ENCODE peak calls at places on chromosomes 4 and X, in six cellular contexts. L is sigmoid colon, V is transverse colon, H is upper lobe of left lung, Q is prostate gland, Y is stomach. R is an unnamed sample.

GRCh38 chr4:122796801-122797404 is 29.7 kb upstream of the FGF2 start:
- DNase-seq in L (no peak), V (no peak), H (no peak), Q (no peak), Y (no peak), R (no peak)

GRCh38 chr4:165384608-165385007 is 5.8 kb downstream of the CPE start:
- DNase-seq in L (no peak), V (no peak), H (no peak), Q (no peak), Y (no peak), R (no peak)

GRCh38 chr4:122218762-122219161 is 66.6 kb downstream of the BLTP1 start:
- DNase-seq in L (no peak), V (no peak), H (no peak), Q (no peak), Y (no peak), R (no peak)

GRCh38 chrX:15505104-15505503 is 4.5 kb downstream of the BMX start:
- DNase-seq in L (no peak), V (no peak), H (no peak), Q (no peak), Y (no peak), R (no peak)

GRCh38 chr4:128635939-128636551 is 173.5 kb upstream of the JADE1 start:
- DNase-seq in L (no peak), V (no peak), H (no peak), Q (no peak), Y (no peak), R (no peak)

GRCh38 chrX:106894978-106895452 is 8.1 kb downstream of the RIPPLY1 start:
- DNase-seq in L (no peak), V (no peak), H (no peak), Q (no peak), Y (no peak), R (no peak)

GRCh38 chrX:39818071-39818470 is 279.7 kb downstream of the BCOR start:
- DNase-seq in L (no peak), V (no peak), H (no peak), Q (no peak), Y (no peak), R (no peak)

GRCh38 chr4:125547842-125548241 is 233.1 kb downstream of the FAT4 start:
- DNase-seq in L (no peak), V (no peak), H (no peak), Q (no peak), Y (no peak), R (no peak)

GRCh38 chrX:53263597-53264094 is 17.7 kb downstream of the IQSEC2 start:
- DNase-seq in L (no peak), V (no peak), H (no peak), Q (no peak), Y (no peak), R (no peak)

GRCh38 chr4:82984459-82984858 is 26.2 kb downstream of the LIN54 start:
- DNase-seq in L (no peak), V (no peak), H (no peak), Q (no peak), Y (no peak), R (no peak)

GRCh38 chr4:26087108-26087507 is 173.1 kb downstream of the SMIM20 start:
- DNase-seq in L (no peak), V (no peak), H (no peak), Q (no peak), Y (no peak), R (no peak)

GRCh38 chr4:87657525-87657924 is 7.4 kb downstream of the DMP1 start:
- DNase-seq in L (no peak), V (no peak), H (no peak), Q (no peak), Y (no peak), R (no peak)

GRCh38 chrX:95058815-95059214 is 1384.8 kb downstream of the FAM133A start:
- DNase-seq in L (no peak), V (no peak), H (no peak), Q (no peak), Y (no peak), R (no peak)

GRCh38 chr4:28436191-28437080 is 1575.8 kb downstream of the STIM2 start:
- DNase-seq in L (no peak), V (no peak), H (no peak), Q (no peak), Y (no peak), R (no peak)

GRCh38 chrX:45267007-45267406 is 66.3 kb upstream of the DIPK2B start:
- DNase-seq in L (no peak), V (no peak), H (no peak), Q (no peak), Y (no peak), R (no peak)

GRCh38 chr4:86594559-86595425 is 677 bp downstream of the PTPN13 start:
- DNase-seq in L (peak; percentile 69), V (peak; percentile 23), H (no peak), Q (peak; percentile 48), Y (peak; percentile 32), R (peak; percentile 77)

GRCh38 chr4:156941940-156942548 is 29.6 kb downstream of the PDGFC start:
- DNase-seq in L (peak; percentile 84), V (peak; percentile 33), H (no peak), Q (peak; percentile 55), Y (peak; percentile 79), R (no peak)

GRCh38 chr4:102554482-102554881 is 53.3 kb downstream of the NFKB1 start:
- DNase-seq in L (peak; percentile 72), V (peak; percentile 14), H (no peak), Q (no peak), Y (no peak), R (no peak)

GRCh38 chr4:52991452-52991851 is 129.3 kb downstream of the RASL11B start:
- DNase-seq in L (no peak), V (no peak), H (no peak), Q (no peak), Y (no peak), R (no peak)

GRCh38 chr4:81747242-81747930 is 275.7 kb upstream of the RASGEF1B start:
- DNase-seq in L (no peak), V (no peak), H (no peak), Q (no peak), Y (no peak), R (no peak)

GRCh38 chr4:148299337-148299736 is 142.9 kb downstream of the NR3C2 start:
- DNase-seq in L (no peak), V (no peak), H (peak; percentile 38), Q (no peak), Y (no peak), R (no peak)

DNA sequence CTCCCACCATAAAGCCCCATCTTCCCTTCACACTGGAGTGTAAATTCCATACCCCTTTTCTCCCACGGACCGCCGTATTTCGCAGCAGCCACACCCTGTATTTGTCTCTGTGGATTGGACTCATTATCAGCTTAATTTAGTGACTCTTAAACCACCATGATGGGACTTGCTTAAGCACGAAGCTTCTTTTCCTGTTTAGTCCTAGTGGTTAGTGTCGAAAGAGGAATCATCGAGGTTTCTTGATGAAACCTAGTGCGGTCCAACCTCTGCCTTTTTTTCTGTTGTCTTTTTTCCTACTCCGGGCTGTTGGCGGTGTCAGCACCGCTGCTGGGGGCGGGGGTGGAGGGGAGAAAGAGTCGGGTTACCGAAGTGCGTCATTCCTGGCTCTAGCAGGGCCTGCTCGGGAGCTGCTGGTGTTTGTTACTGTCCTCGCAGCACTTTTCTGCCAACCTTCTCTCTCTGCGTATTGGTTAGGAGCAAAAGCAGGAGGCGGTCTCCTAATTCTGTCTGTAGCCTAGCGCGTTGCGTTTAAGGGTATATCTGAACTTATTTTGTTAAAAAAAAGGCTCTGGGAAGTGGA is 1.4 kb downstream of the STAG2 start:
- DNase-seq in L (peak; percentile 97), V (peak; percentile 89), H (peak; percentile 85), Q (peak; percentile 92), Y (peak; percentile 88), R (peak; percentile 92)
- TF ChIP-seq POLR2A in L (peak; percentile 74), V (peak; percentile 85), H (peak; percentile 50), Q (peak; percentile 63), Y (no peak), R (peak; percentile 69)

DNA sequence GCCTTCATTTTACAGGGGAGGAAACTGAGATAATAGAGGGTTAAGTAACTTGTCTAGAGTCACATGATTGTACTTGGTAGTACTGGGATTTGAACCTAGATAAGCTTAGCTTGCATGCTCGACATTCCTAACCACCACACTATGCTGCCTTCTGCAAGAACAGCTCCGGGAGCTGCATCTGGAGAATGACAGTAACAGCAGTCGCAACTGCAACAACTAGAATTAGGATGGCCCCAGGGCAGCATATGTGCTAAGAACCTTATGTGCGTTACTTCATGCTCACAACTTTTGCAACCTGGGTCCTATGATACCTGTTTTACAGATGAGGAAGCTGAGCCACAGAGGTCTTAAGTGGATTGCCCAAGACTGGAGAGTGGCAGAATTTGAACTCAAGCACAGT is 89.5 kb upstream of the LCORL start:
- DNase-seq in L (no peak), V (no peak), H (no peak), Q (no peak), Y (no peak), R (no peak)
- TF ChIP-seq POLR2AphosphoS5 in L (no peak), V (no peak), H (no peak), Q (no peak), Y (no peak), R (no peak)

GRCh38 chr4:98094118-98094517 is 49.2 kb downstream of the STPG2 start:
- DNase-seq in L (no peak), V (no peak), H (no peak), Q (no peak), Y (peak; percentile 26), R (no peak)

GRCh38 chr4:98092833-98093439 is 50.3 kb downstream of the STPG2 start:
- DNase-seq in L (no peak), V (no peak), H (no peak), Q (no peak), Y (no peak), R (no peak)
- TF ChIP-seq CTCF in L (no peak), V (peak; percentile 17), H (no peak), Q (no peak), Y (no peak), R (no peak)

GRCh38 chrX:41025926-41026325 is 59.3 kb upstream of the USP9X start:
- DNase-seq in L (no peak), V (no peak), H (no peak), Q (no peak), Y (no peak), R (no peak)

GRCh38 chrX:41024755-41025154 is 60.5 kb upstream of the USP9X start:
- DNase-seq in L (no peak), V (no peak), H (no peak), Q (no peak), Y (no peak), R (no peak)

GRCh38 chrX:41027388-41027787 is 57.9 kb upstream of the USP9X start:
- DNase-seq in L (no peak), V (no peak), H (no peak), Q (no peak), Y (no peak), R (no peak)

GRCh38 chrX:41029332-41029731 is 55.9 kb upstream of the USP9X start:
- DNase-seq in L (no peak), V (no peak), H (no peak), Q (no peak), Y (no peak), R (no peak)

DNA sequence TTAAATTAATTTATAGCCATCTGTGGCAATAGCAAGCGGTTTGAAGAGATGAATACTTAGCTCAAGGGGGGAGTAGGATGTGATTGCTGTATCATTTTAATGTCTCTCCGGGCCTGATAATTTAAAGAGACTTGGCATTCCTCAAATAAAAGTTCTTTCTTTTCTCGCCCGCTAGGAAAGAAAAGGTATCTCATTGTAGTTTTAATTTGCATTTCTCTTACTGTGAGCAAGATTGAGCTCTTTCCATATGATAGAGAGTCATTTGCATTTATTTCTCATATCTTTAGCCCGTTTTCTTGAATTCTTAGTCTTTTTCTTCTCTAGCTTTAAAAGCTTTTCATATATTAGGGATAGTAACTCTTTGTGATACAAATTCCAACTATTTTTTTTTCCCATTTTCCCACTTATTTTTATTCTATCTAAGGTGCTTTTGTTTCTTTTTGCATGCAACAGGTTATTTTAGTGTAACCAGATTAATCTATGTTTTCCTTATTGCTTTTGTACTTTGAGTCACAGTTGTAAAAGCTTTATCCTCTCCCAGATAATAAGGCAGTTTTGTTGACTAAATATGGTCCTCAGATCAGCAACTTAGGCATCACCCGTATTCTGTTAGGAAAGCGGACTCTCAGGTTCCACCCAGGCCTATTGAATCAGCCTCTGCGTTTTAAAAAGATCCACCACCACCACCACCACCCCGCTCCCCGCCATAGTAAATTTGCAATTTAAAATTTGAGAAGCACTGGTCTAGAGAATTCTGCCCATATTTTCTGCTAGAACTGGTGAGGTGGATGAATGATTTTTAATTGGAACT is 58.7 kb upstream of the USP9X start:
- DNase-seq in L (no peak), V (no peak), H (no peak), Q (no peak), Y (no peak), R (no peak)
- TF ChIP-seq POLR2A in L (no peak), V (no peak), H (no peak), Q (no peak), Y (no peak), R (no peak)

R was measured in suprapubic skin.